ENCODE peak calls at places on chromosome 19, in seven cellular contexts. One of them, this sample, is unnamed.

GRCh38 chr19:18230941-18231734 is 4.9 kb upstream of the PDE4C start:
- DNase-seq in cardiac muscle cell: no peak
- DNase-seq in type B pancreatic cell: no peak
- DNase-seq in HFF-Myc: no peak
- DNase-seq in lower leg skin: no peak
- DNase-seq in body of pancreas: no peak
- DNase-seq in breast epithelium: no peak
- DNase-seq in this sample: no peak

GRCh38 chr19:58350001-58350801 is 3.1 kb downstream of the A1BG start:
- DNase-seq in cardiac muscle cell: no peak
- DNase-seq in type B pancreatic cell: no peak
- DNase-seq in HFF-Myc: no peak
- DNase-seq in lower leg skin: no peak
- DNase-seq in body of pancreas: no peak
- DNase-seq in breast epithelium: no peak
- DNase-seq in this sample: peak

GRCh38 chr19:42135836-42136235 is 3.6 kb upstream of the POU2F2 start:
- DNase-seq in cardiac muscle cell: no peak
- DNase-seq in type B pancreatic cell: no peak
- DNase-seq in HFF-Myc: no peak
- DNase-seq in lower leg skin: no peak
- DNase-seq in body of pancreas: no peak
- DNase-seq in breast epithelium: no peak
- DNase-seq in this sample: no peak

GRCh38 chr19:42113641-42114348 is 18.5 kb downstream of the POU2F2 start:
- DNase-seq in cardiac muscle cell: no peak
- DNase-seq in type B pancreatic cell: no peak
- DNase-seq in HFF-Myc: peak
- DNase-seq in lower leg skin: no peak
- DNase-seq in body of pancreas: peak
- DNase-seq in breast epithelium: no peak
- DNase-seq in this sample: no peak

GRCh38 chr19:31513841-31514240 is 164.6 kb upstream of the TSHZ3 start:
- DNase-seq in cardiac muscle cell: no peak
- DNase-seq in type B pancreatic cell: peak
- DNase-seq in HFF-Myc: no peak
- DNase-seq in lower leg skin: no peak
- DNase-seq in body of pancreas: no peak
- DNase-seq in breast epithelium: no peak
- DNase-seq in this sample: no peak

GRCh38 chr19:42548545-42548944 is 20.3 kb upstream of the CEACAM1 start:
- DNase-seq in cardiac muscle cell: no peak
- DNase-seq in type B pancreatic cell: no peak
- DNase-seq in HFF-Myc: no peak
- DNase-seq in lower leg skin: no peak
- DNase-seq in body of pancreas: no peak
- DNase-seq in breast epithelium: no peak
- DNase-seq in this sample: no peak

GRCh38 chr19:48624067-48624594 is 4.8 kb downstream of the SPHK2 start:
- DNase-seq in cardiac muscle cell: peak
- DNase-seq in type B pancreatic cell: peak
- DNase-seq in HFF-Myc: peak
- DNase-seq in lower leg skin: peak
- DNase-seq in body of pancreas: peak
- DNase-seq in breast epithelium: peak
- DNase-seq in this sample: peak

GRCh38 chr19:49106648-49107135 is 7.5 kb upstream of the LIN7B start:
- DNase-seq in cardiac muscle cell: peak
- DNase-seq in type B pancreatic cell: no peak
- DNase-seq in HFF-Myc: no peak
- DNase-seq in lower leg skin: no peak
- DNase-seq in body of pancreas: peak
- DNase-seq in breast epithelium: no peak
- DNase-seq in this sample: no peak

GRCh38 chr19:27974082-27974513 is 1238.9 kb downstream of the UQCRFS1 start:
- DNase-seq in cardiac muscle cell: peak
- DNase-seq in type B pancreatic cell: no peak
- DNase-seq in HFF-Myc: no peak
- DNase-seq in lower leg skin: no peak
- DNase-seq in body of pancreas: peak
- DNase-seq in breast epithelium: no peak
- DNase-seq in this sample: no peak

GRCh38 chr19:51407631-51408131 is 9.8 kb downstream of the SIGLEC10 start:
- DNase-seq in cardiac muscle cell: peak
- DNase-seq in type B pancreatic cell: no peak
- DNase-seq in HFF-Myc: no peak
- DNase-seq in lower leg skin: no peak
- DNase-seq in body of pancreas: peak
- DNase-seq in breast epithelium: no peak
- DNase-seq in this sample: no peak

GRCh38 chr19:17775245-17775927 is 19.6 kb upstream of the B3GNT3 start:
- DNase-seq in cardiac muscle cell: peak
- DNase-seq in type B pancreatic cell: no peak
- DNase-seq in HFF-Myc: no peak
- DNase-seq in lower leg skin: no peak
- DNase-seq in body of pancreas: peak
- DNase-seq in breast epithelium: no peak
- DNase-seq in this sample: no peak

GRCh38 chr19:40341601-40342482 is 6.4 kb downstream of the C19orf47 start:
- DNase-seq in cardiac muscle cell: peak
- DNase-seq in type B pancreatic cell: no peak
- DNase-seq in HFF-Myc: no peak
- DNase-seq in lower leg skin: no peak
- DNase-seq in body of pancreas: no peak
- DNase-seq in breast epithelium: peak
- DNase-seq in this sample: no peak

GRCh38 chr19:43570174-43570791 is 5.0 kb downstream of the XRCC1 start:
- DNase-seq in cardiac muscle cell: no peak
- DNase-seq in type B pancreatic cell: no peak
- DNase-seq in HFF-Myc: no peak
- DNase-seq in lower leg skin: no peak
- DNase-seq in body of pancreas: no peak
- DNase-seq in breast epithelium: no peak
- DNase-seq in this sample: no peak

DNA sequence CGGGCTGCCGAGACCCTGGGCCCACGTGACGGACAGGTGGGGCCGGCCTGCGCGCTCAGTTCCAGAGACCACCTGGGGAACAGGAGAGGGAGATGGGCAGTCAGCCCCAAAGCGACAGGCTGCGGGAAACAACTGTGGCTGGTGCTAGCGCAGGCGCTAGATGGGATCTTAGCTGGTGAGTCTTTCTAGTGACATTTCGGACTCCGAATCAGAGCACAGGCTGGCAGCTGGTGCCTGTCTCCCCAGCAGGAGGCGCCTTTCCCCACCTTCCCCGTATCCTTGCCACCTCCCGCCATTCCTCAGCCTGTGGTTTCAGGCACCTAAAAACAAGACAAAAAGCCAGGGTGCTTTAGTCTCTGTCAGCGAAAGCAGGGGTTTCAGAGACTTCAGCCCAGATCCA is 19.4 kb upstream of the RANBP3 start:
- DNase-seq in cardiac muscle cell: no peak
- DNase-seq in type B pancreatic cell: no peak
- DNase-seq in HFF-Myc: no peak
- DNase-seq in lower leg skin: no peak
- DNase-seq in body of pancreas: no peak
- DNase-seq in breast epithelium: no peak
- DNase-seq in this sample: no peak
- TF ChIP-seq CTCF in cardiac muscle cell: no peak
- TF ChIP-seq CTCF in type B pancreatic cell: peak
- TF ChIP-seq CTCF in HFF-Myc: peak
- TF ChIP-seq CTCF in lower leg skin: no peak
- TF ChIP-seq CTCF in body of pancreas: no peak
- TF ChIP-seq CTCF in breast epithelium: no peak
- TF ChIP-seq CTCF in this sample: peak

GRCh38 chr19:55599468-55600335 is at the start of the genes FIZ1 and ZNF524:
- DNase-seq in cardiac muscle cell: peak
- DNase-seq in type B pancreatic cell: peak
- DNase-seq in HFF-Myc: peak
- DNase-seq in lower leg skin: peak
- DNase-seq in body of pancreas: peak
- DNase-seq in breast epithelium: peak
- DNase-seq in this sample: peak
- TF ChIP-seq CTCF in cardiac muscle cell: no peak
- TF ChIP-seq CTCF in type B pancreatic cell: no peak
- TF ChIP-seq CTCF in HFF-Myc: no peak
- TF ChIP-seq CTCF in lower leg skin: no peak
- TF ChIP-seq CTCF in body of pancreas: no peak
- TF ChIP-seq CTCF in breast epithelium: no peak
- TF ChIP-seq CTCF in this sample: no peak

GRCh38 chr19:1923319-1923718 is 17.7 kb upstream of the CSNK1G2 start:
- DNase-seq in cardiac muscle cell: no peak
- DNase-seq in type B pancreatic cell: no peak
- DNase-seq in HFF-Myc: no peak
- DNase-seq in lower leg skin: no peak
- DNase-seq in body of pancreas: no peak
- DNase-seq in breast epithelium: no peak
- DNase-seq in this sample: no peak
- TF ChIP-seq CTCF in cardiac muscle cell: no peak
- TF ChIP-seq CTCF in type B pancreatic cell: no peak
- TF ChIP-seq CTCF in HFF-Myc: no peak
- TF ChIP-seq CTCF in lower leg skin: no peak
- TF ChIP-seq CTCF in body of pancreas: no peak
- TF ChIP-seq CTCF in breast epithelium: no peak
- TF ChIP-seq CTCF in this sample: no peak

GRCh38 chr19:20235156-20235555 is 68.1 kb downstream of the ZNF486 start:
- DNase-seq in cardiac muscle cell: no peak
- DNase-seq in type B pancreatic cell: no peak
- DNase-seq in HFF-Myc: no peak
- DNase-seq in lower leg skin: no peak
- DNase-seq in body of pancreas: no peak
- DNase-seq in breast epithelium: no peak
- DNase-seq in this sample: no peak
- TF ChIP-seq CTCF in cardiac muscle cell: no peak
- TF ChIP-seq CTCF in type B pancreatic cell: no peak
- TF ChIP-seq CTCF in HFF-Myc: no peak
- TF ChIP-seq CTCF in lower leg skin: no peak
- TF ChIP-seq CTCF in body of pancreas: no peak
- TF ChIP-seq CTCF in breast epithelium: no peak
- TF ChIP-seq CTCF in this sample: no peak

GRCh38 chr19:5897189-5897969 is 6.2 kb downstream of the NDUFA11 start:
- DNase-seq in cardiac muscle cell: no peak
- DNase-seq in type B pancreatic cell: no peak
- DNase-seq in HFF-Myc: no peak
- DNase-seq in lower leg skin: no peak
- DNase-seq in body of pancreas: no peak
- DNase-seq in breast epithelium: no peak
- DNase-seq in this sample: no peak
- TF ChIP-seq CTCF in cardiac muscle cell: no peak
- TF ChIP-seq CTCF in type B pancreatic cell: no peak
- TF ChIP-seq CTCF in HFF-Myc: peak
- TF ChIP-seq CTCF in lower leg skin: no peak
- TF ChIP-seq CTCF in body of pancreas: no peak
- TF ChIP-seq CTCF in breast epithelium: no peak
- TF ChIP-seq CTCF in this sample: peak

GRCh38 chr19:46621191-46622117 is 3.4 kb downstream of the PTGIR start:
- DNase-seq in cardiac muscle cell: no peak
- DNase-seq in type B pancreatic cell: no peak
- DNase-seq in HFF-Myc: no peak
- DNase-seq in lower leg skin: no peak
- DNase-seq in body of pancreas: no peak
- DNase-seq in breast epithelium: no peak
- DNase-seq in this sample: no peak

GRCh38 chr19:46623915-46624502 is 880 bp downstream of the PTGIR start:
- DNase-seq in cardiac muscle cell: no peak
- DNase-seq in type B pancreatic cell: no peak
- DNase-seq in HFF-Myc: no peak
- DNase-seq in lower leg skin: no peak
- DNase-seq in body of pancreas: no peak
- DNase-seq in breast epithelium: no peak
- DNase-seq in this sample: no peak

GRCh38 chr19:46620716-46621115 is 4.2 kb downstream of the PTGIR start:
- DNase-seq in cardiac muscle cell: no peak
- DNase-seq in type B pancreatic cell: no peak
- DNase-seq in HFF-Myc: no peak
- DNase-seq in lower leg skin: no peak
- DNase-seq in body of pancreas: no peak
- DNase-seq in breast epithelium: no peak
- DNase-seq in this sample: no peak

GRCh38 chr19:46620267-46620666 is 4.6 kb downstream of the PTGIR start:
- DNase-seq in cardiac muscle cell: no peak
- DNase-seq in type B pancreatic cell: no peak
- DNase-seq in HFF-Myc: no peak
- DNase-seq in lower leg skin: no peak
- DNase-seq in body of pancreas: no peak
- DNase-seq in breast epithelium: no peak
- DNase-seq in this sample: no peak

DNA sequence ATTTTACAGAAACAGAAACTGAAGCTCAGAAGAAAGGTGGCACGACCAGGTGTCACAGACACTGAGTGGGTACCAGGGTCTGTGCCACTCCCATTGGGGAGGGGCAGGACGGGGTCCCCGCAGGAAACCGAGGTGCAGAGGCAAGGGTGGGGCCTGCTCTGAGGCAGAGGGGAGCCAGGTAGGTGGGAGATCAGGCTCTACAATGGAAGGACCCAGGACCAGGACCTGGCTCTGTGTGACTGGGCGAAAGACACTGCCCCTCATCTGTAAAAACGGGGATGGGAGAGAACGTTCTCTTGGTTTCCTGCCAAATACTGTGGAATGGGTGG is 2.8 kb downstream of the PTGIR start:
- DNase-seq in cardiac muscle cell: no peak
- DNase-seq in type B pancreatic cell: no peak
- DNase-seq in HFF-Myc: no peak
- DNase-seq in lower leg skin: no peak
- DNase-seq in body of pancreas: no peak
- DNase-seq in breast epithelium: no peak
- DNase-seq in this sample: no peak
- TF ChIP-seq CTCF in cardiac muscle cell: no peak
- TF ChIP-seq CTCF in type B pancreatic cell: no peak
- TF ChIP-seq CTCF in HFF-Myc: no peak
- TF ChIP-seq CTCF in lower leg skin: no peak
- TF ChIP-seq CTCF in body of pancreas: no peak
- TF ChIP-seq CTCF in breast epithelium: no peak
- TF ChIP-seq CTCF in this sample: no peak

DNA sequence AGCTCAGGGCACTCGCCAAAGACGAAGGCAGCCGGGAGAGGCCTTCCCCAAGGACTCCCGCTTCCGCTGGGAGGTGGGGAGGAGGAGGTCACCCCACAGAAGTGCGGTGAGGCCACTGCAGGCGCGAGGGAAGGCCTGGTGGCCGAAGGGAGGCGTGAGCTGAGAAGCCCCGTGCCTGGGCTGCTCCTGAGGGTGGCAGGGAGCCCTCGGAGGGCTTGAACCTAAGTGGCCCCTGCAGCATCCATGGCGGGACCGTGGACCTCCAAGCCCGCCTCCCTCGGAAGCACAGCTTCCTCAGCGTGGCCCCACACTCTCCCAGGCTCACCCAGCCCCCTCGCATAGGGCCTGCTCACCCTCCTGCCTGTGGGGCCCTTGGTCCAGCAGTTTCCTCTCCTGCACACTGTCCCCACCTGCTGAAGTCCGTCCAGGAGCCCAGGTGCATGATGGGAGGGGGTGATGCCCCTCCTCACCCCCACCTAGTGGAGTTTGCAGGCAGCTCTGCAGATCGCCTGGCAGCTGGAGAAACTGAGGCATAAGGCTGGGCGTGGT is 25.9 kb downstream of the EFNA2 start:
- DNase-seq in cardiac muscle cell: no peak
- DNase-seq in type B pancreatic cell: peak
- DNase-seq in HFF-Myc: no peak
- DNase-seq in lower leg skin: no peak
- DNase-seq in body of pancreas: no peak
- DNase-seq in breast epithelium: no peak
- DNase-seq in this sample: peak
- TF ChIP-seq CTCF in cardiac muscle cell: no peak
- TF ChIP-seq CTCF in type B pancreatic cell: no peak
- TF ChIP-seq CTCF in HFF-Myc: no peak
- TF ChIP-seq CTCF in lower leg skin: no peak
- TF ChIP-seq CTCF in body of pancreas: no peak
- TF ChIP-seq CTCF in breast epithelium: no peak
- TF ChIP-seq CTCF in this sample: no peak

This sample was measured in chondrocyte.